ENCODE peak calls at places on chromosomes 13 and 19, in six cellular contexts. N is iPS-NIHi11, K is NCI-H774, S is RWPE2, M is cardiac muscle cell, E is ELR. J is an unnamed sample.

GRCh38 chr13:47610687-47611086 is 390.4 kb downstream of the SUCLA2 start:
- DNase-seq in N (no peak), K (no peak), S (no peak), M (no peak), E (no peak), J (no peak)

GRCh38 chr19:4512070-4512469 is 6.2 kb downstream of the PLIN4 start:
- DNase-seq in N (no peak), K (no peak), S (no peak), M (no peak), E (no peak), J (no peak)

GRCh38 chr13:50916701-50917184 is 7.2 kb downstream of the RNASEH2B start:
- DNase-seq in N (no peak), K (no peak), S (no peak), M (no peak), E (no peak), J (no peak)

GRCh38 chr19:31572671-31573298 is 223.5 kb upstream of the TSHZ3 start:
- DNase-seq in N (no peak), K (no peak), S (no peak), M (no peak), E (no peak), J (peak)

GRCh38 chr13:94764576-94765321 is 52.4 kb upstream of the SOX21 start:
- DNase-seq in N (no peak), K (no peak), S (no peak), M (peak), E (peak), J (no peak)

GRCh38 chr19:18023596-18024212 is 15.7 kb downstream of the ARRDC2 start:
- DNase-seq in N (peak), K (no peak), S (no peak), M (peak), E (no peak), J (no peak)

GRCh38 chr19:19488875-19489690 is 26.3 kb downstream of the TSSK6 start:
- DNase-seq in N (peak), K (peak), S (peak), M (peak), E (peak), J (no peak)

GRCh38 chr19:1177322-1178114 is 3.5 kb upstream of the SBNO2 start:
- DNase-seq in N (no peak), K (no peak), S (peak), M (peak), E (peak), J (no peak)

GRCh38 chr13:38872693-38873092 is 117.9 kb downstream of the STOML3 start:
- DNase-seq in N (peak), K (no peak), S (no peak), M (peak), E (peak), J (no peak)

GRCh38 chr13:29118471-29118870 is 298.3 kb downstream of the MTUS2 start:
- DNase-seq in N (no peak), K (no peak), S (no peak), M (no peak), E (no peak), J (no peak)

J was measured in vagina.